ENCODE peak calls at places on chromosomes 11 and 22, in eight cellular contexts. V is ovary, Q is GM12891, O is vagina, J is GM12878, G is HCT116, M is K562, I is H1. N is an unnamed sample.

GRCh38 chr11:69017951-69018350 is 4.9 kb upstream of the MRGPRF start:
- DNase-seq in J (no peak), M (no peak), Q (no peak), V (no peak), I (no peak), G (no peak), O (no peak), N (no peak)

GRCh38 chr11:69014084-69014935 is 1.3 kb upstream of the MRGPRF start:
- DNase-seq in V (peak), I (peak), Q (no peak), M (no peak), G (no peak), J (no peak), O (no peak), N (no peak)

GRCh38 chr11:118430956-118431355 is 5.3 kb upstream of the KMT2A start:
- DNase-seq in J (no peak), M (peak), V (no peak), I (no peak), O (no peak), Q (no peak), G (no peak), N (no peak)

GRCh38 chr11:67631427-67631826 is 1.7 kb upstream of the NUDT8 start:
- DNase-seq in O (no peak), J (no peak), G (no peak), I (no peak), M (no peak), V (peak), Q (no peak), N (no peak)

GRCh38 chr11:116138280-116138679 is 634.1 kb upstream of the CADM1 start:
- DNase-seq in Q (no peak), O (no peak), V (no peak), G (no peak), I (no peak), M (no peak), J (no peak), N (no peak)

GRCh38 chr11:1979607-1980006 is 18.0 kb downstream of the H19 start:
- DNase-seq in M (no peak), J (no peak), V (no peak), O (no peak), Q (no peak), G (no peak), I (no peak), N (no peak)

GRCh38 chr11:110125632-110126031 is 32.4 kb downstream of the ZC3H12C start:
- DNase-seq in O (no peak), J (no peak), Q (no peak), M (peak), I (no peak), G (no peak), V (no peak), N (no peak)

GRCh38 chr11:61912530-61912898 is 4.9 kb downstream of the RAB3IL1 start:
- DNase-seq in Q (no peak), O (no peak), V (no peak), I (no peak), J (no peak), M (no peak), G (no peak), N (no peak)

GRCh38 chr22:47129902-47130301 is 367.5 kb downstream of the TBC1D22A start:
- DNase-seq in J (no peak), V (no peak), Q (no peak), I (no peak), M (peak), G (peak), O (no peak), N (peak)

GRCh38 chr22:50445071-50445879 is 29.6 kb downstream of the SBF1 start:
- DNase-seq in G (no peak), J (no peak), Q (no peak), M (no peak), V (no peak), O (no peak), I (no peak), N (no peak)

GRCh38 chr11:47550288-47551052 is 2.5 kb downstream of the CELF1 start:
- DNase-seq in V (peak), I (no peak), J (no peak), M (no peak), O (no peak), Q (no peak), G (no peak), N (no peak)

GRCh38 chr11:12678092-12678491 is 3.9 kb downstream of the TEAD1 start:
- DNase-seq in J (no peak), O (peak), V (no peak), G (no peak), I (no peak), M (no peak), Q (no peak), N (no peak)

GRCh38 chr11:109892321-109892794 is 200.8 kb upstream of the ZC3H12C start:
- DNase-seq in O (no peak), J (no peak), I (no peak), V (no peak), Q (no peak), G (no peak), M (peak), N (peak)

GRCh38 chr11:47020793-47021624 is 84.4 kb downstream of the CSTPP1 start:
- DNase-seq in M (no peak), O (no peak), I (no peak), Q (no peak), V (no peak), J (peak), G (no peak), N (no peak)

GRCh38 chr11:69552951-69553350 is 71.5 kb downstream of the LINC01488 start:
- DNase-seq in I (no peak), J (no peak), O (no peak), G (no peak), M (no peak), Q (no peak), V (no peak), N (no peak)

GRCh38 chr11:120842195-120842594 is 181.7 kb upstream of the TBCEL start:
- DNase-seq in V (no peak), G (no peak), O (no peak), I (no peak), Q (no peak), M (peak), J (no peak), N (no peak)

GRCh38 chr22:42973536-42973881 is 41.4 kb downstream of the PACSIN2 start:
- DNase-seq in V (no peak), M (no peak), O (no peak), Q (no peak), G (no peak), I (no peak), J (no peak), N (no peak)

GRCh38 chr11:70881948-70882715 is 370.2 kb downstream of the SHANK2 start:
- DNase-seq in V (no peak), G (no peak), I (no peak), Q (no peak), O (no peak), J (no peak), M (no peak), N (no peak)

DNA sequence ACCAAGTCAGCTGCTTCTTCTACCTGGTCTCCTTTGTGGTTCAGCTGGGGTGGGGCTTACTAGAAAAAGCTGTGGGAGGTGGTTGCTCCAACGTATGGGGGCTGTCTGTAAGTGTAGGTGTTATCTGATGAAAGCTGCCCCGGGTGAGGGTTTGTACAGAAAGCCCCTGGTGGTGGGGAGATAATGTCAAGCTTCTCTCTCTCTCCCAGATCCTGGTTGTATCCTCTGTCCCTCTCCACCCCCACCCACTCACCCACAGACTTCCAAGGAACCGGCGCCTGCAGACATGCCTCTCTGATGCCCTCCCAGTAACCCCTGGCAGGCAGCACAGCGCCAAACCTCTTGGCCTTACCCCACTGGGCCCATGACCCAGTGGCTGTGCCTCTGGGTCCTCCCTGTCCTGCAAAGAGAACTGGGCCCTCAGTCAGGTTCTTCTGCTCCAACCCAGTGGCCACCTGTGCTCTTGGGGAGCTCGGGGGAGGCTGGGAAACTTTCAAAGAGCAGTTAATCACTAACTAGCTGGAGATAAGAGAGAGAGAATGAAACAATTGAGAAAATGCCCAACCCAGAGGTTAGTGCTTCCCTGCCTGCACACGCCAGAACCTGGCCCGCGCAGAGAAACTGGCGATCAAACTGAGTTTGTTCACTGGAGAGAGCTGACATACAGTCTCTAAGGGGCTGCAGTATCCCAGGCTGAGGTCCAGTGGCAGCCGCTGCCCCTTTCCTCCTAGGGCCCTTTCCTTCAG is 20.4 kb upstream of the EHF start:
- DNase-seq in J (no peak), O (no peak), Q (no peak), I (no peak), M (peak), V (no peak), G (peak), N (no peak)
- TF ChIP-seq POLR2A in J (no peak), O (no peak), Q (no peak), I (no peak), M (no peak), V (no peak), G (no peak), N (no peak)

GRCh38 chr11:134069426-134069921 is 602 bp downstream of the JAM3 start:
- DNase-seq in G (no peak), Q (no peak), M (no peak), J (no peak), V (peak), O (no peak), I (no peak), N (no peak)

GRCh38 chr11:134069996-134070845 is 1.3 kb downstream of the JAM3 start:
- DNase-seq in O (no peak), Q (no peak), I (no peak), M (no peak), G (no peak), V (no peak), J (no peak), N (no peak)

GRCh38 chr11:134067486-134067885 is 1.4 kb upstream of the JAM3 start:
- DNase-seq in I (no peak), Q (no peak), G (no peak), V (no peak), J (no peak), M (no peak), O (no peak), N (no peak)

GRCh38 chr11:134071306-134071705 is 2.4 kb downstream of the JAM3 start:
- DNase-seq in V (no peak), G (no peak), Q (no peak), O (no peak), M (no peak), J (no peak), I (no peak), N (no peak)

GRCh38 chr11:134068829-134069425 is at the start of gene JAM3:
- DNase-seq in G (no peak), Q (peak), O (no peak), J (peak), I (peak), V (peak), M (peak), N (peak)
- TF ChIP-seq POLR2A in G (no peak), Q (no peak), O (no peak), J (peak), I (no peak), V (peak), M (no peak), N (no peak)

DNA sequence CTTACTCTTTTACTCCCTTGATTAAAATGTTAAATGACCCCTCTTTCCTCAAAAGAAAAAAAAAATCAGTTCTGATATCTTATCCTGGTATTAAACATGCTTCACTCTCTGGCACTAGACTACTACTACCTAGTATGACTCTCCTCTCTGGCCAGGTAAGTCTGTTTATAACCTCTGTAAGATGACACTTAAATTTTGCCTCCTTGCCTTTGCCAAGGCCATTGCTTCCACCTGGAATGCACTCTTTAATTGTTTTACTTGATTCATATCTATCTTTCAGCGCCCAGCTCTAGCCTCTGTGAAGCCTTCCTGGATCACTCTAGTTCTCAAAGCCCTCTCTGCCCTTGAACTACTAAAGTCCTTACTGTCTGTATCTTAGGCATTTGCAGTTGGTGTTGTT is 170.4 kb downstream of the ETS1 start:
- DNase-seq in J (no peak), V (no peak), Q (no peak), O (no peak), M (no peak), G (no peak), I (no peak), N (no peak)
- TF ChIP-seq POLR2A in J (no peak), V (no peak), Q (no peak), O (no peak), M (no peak), G (no peak), I (no peak), N (no peak)

GRCh38 chr11:74398244-74399159 is at the start of gene PGM2L1:
- DNase-seq in M (peak), I (peak), G (peak), Q (peak), V (peak), O (peak), J (peak), N (peak)
- TF ChIP-seq POLR2A in M (peak), I (peak), G (peak), Q (no peak), V (peak), O (no peak), J (peak), N (peak)

GRCh38 chr22:45977003-45977395 is at the start of gene WNT7B:
- DNase-seq in Q (no peak), G (peak), V (no peak), I (no peak), M (peak), O (no peak), J (no peak), N (peak)
- TF ChIP-seq POLR2A in Q (no peak), G (no peak), V (no peak), I (no peak), M (no peak), O (no peak), J (no peak), N (no peak)